ENCODE peak calls at places on chromosomes 11 and 22, in nine cellular contexts. O is A549, G is SK-N-SH, F is K562, V is GM23338, P is HL-60, I is HCT116, W is GM12878, U is HepG2. M is an unnamed sample.
A peak's percentile ranks its signal among the peaks of the same experiment; 100 is the strongest.

GRCh38 chr11:111299111-111300026 is 1.0 kb downstream of the POU2AF3 start:
- DNase-seq in W (no peak), F (no peak), V (peak; percentile 75), G (peak; percentile 92), O (peak; percentile 58), U (peak; percentile 46), P (no peak), I (no peak), M (no peak)

GRCh38 chr11:76293189-76293631 is 86.9 kb upstream of the WNT11 start:
- DNase-seq in V (no peak), U (no peak), I (no peak), O (no peak), W (peak; percentile 71), F (no peak), G (no peak), P (no peak), M (no peak)

GRCh38 chr22:29004647-29005371 is 56.8 kb downstream of the C22orf31 start:
- DNase-seq in P (no peak), W (no peak), F (no peak), G (peak; percentile 28), V (peak; percentile 88), U (peak; percentile 90), I (peak; percentile 45), O (no peak), M (no peak)

GRCh38 chr22:50169774-50170341 is 673 bp upstream of the PANX2 start:
- DNase-seq in F (peak; percentile 84), P (no peak), O (no peak), V (peak; percentile 48), G (peak; percentile 80), I (no peak), U (no peak), W (no peak), M (no peak)

GRCh38 chr11:65435330-65435931 is 12.8 kb downstream of the NEAT1 start:
- DNase-seq in P (no peak), F (no peak), V (no peak), G (no peak), O (no peak), U (no peak), W (no peak), I (no peak), M (no peak)

GRCh38 chr22:23012081-23012622 is 58.2 kb upstream of the GNAZ start:
- DNase-seq in O (no peak), U (no peak), G (no peak), I (no peak), F (no peak), W (peak; percentile 36), V (no peak), P (no peak), M (no peak)

GRCh38 chr11:47163198-47163597 is 13.5 kb downstream of the ARFGAP2 start:
- DNase-seq in G (no peak), P (no peak), F (no peak), U (no peak), I (no peak), V (no peak), W (no peak), O (no peak), M (no peak)

GRCh38 chr11:46920709-46921108 is 2.4 kb upstream of the LRP4 start:
- DNase-seq in I (no peak), P (no peak), V (no peak), U (peak; percentile 29), W (no peak), G (no peak), F (no peak), O (peak; percentile 63), M (no peak)

GRCh38 chr11:64885367-64886286 is 7.2 kb upstream of the EHD1 start:
- DNase-seq in F (peak; percentile 95), P (peak; percentile 96), W (no peak), G (no peak), O (no peak), I (no peak), U (peak; percentile 82), V (no peak), M (no peak)

GRCh38 chr11:76621466-76621865 is 49.1 kb downstream of the LRRC32 start:
- DNase-seq in W (no peak), I (no peak), P (no peak), F (no peak), U (no peak), V (no peak), G (no peak), O (no peak), M (no peak)

GRCh38 chr22:38316340-38317236 is 645 bp downstream of the CSNK1E start:
- DNase-seq in O (no peak), G (peak; percentile 79), W (no peak), P (no peak), V (peak; percentile 60), I (no peak), U (no peak), F (peak; percentile 51), M (no peak)

GRCh38 chr22:42294034-42294985 is 23.9 kb upstream of the TCF20 start:
- DNase-seq in G (no peak), U (peak; percentile 39), W (no peak), F (peak; percentile 50), P (no peak), O (no peak), I (no peak), V (peak; percentile 92), M (no peak)

GRCh38 chr11:19252394-19253148 is 11.8 kb upstream of the E2F8 start:
- DNase-seq in I (no peak), W (no peak), O (no peak), U (no peak), G (no peak), V (no peak), F (no peak), P (no peak), M (no peak)

GRCh38 chr11:122850076-122850631 is 11.9 kb downstream of the CRTAM start:
- DNase-seq in I (no peak), V (peak; percentile 24), O (no peak), W (no peak), G (no peak), P (no peak), F (no peak), U (no peak), M (no peak)

GRCh38 chr11:91272089-91272488 is 952.5 kb upstream of the FAT3 start:
- DNase-seq in W (no peak), U (no peak), P (no peak), O (no peak), I (no peak), F (no peak), G (peak; percentile 46), V (no peak), M (no peak)

GRCh38 chr22:46763051-46763705 is 728 bp downstream of the TBC1D22A start:
- DNase-seq in V (peak; percentile 51), O (no peak), W (no peak), G (peak; percentile 52), F (peak; percentile 39), U (no peak), I (no peak), P (no peak), M (no peak)

GRCh38 chr11:78800089-78800690 is 225.5 kb upstream of the NARS2 start:
- DNase-seq in U (no peak), W (no peak), P (no peak), V (no peak), F (no peak), G (no peak), I (no peak), O (no peak), M (no peak)

GRCh38 chr11:76263657-76264056 is 57.4 kb upstream of the WNT11 start:
- DNase-seq in U (no peak), V (no peak), O (no peak), G (peak; percentile 54), I (no peak), F (no peak), P (no peak), W (no peak), M (no peak)

GRCh38 chr22:35705141-35705540 is 12.5 kb upstream of the APOL5 start:
- DNase-seq in I (no peak), F (no peak), O (no peak), W (no peak), P (no peak), U (no peak), V (no peak), G (no peak), M (no peak)

DNA sequence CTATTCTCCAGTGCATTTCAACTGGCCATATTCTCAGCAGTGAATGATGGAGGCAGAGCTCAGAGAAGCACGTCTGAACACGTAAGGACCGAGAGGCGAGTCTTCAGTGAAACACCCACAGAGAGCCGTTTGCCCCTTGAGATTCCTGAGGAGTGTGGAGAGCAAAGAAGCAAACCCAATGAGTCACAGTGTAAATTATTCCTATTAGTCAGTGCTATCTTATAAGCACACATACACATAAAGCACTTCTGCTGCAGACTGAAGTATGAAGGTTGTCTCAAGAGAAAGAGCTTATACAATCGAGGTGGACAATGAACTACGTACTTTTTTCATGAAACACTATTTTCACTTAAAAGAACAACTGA is 37.4 kb downstream of the GALNT18 start:
- DNase-seq in U (no peak), F (no peak), I (peak; percentile 41), O (peak; percentile 82), W (no peak), G (no peak), P (no peak), V (no peak), M (peak; percentile 63)
- TF ChIP-seq REST in U (no peak), F (no peak), I (no peak), O (no peak), W (no peak), G (no peak), P (no peak), V (no peak), M (no peak)

GRCh38 chr11:75241906-75242644 is 1.5 kb downstream of the TPBGL start:
- DNase-seq in W (no peak), V (peak; percentile 34), U (no peak), G (no peak), F (no peak), I (no peak), P (no peak), O (no peak), M (no peak)
- TF ChIP-seq CTCF in W (no peak), V (no peak), U (no peak), G (no peak), F (no peak), I (no peak), P (no peak), O (peak; percentile 5), M (no peak)

DNA sequence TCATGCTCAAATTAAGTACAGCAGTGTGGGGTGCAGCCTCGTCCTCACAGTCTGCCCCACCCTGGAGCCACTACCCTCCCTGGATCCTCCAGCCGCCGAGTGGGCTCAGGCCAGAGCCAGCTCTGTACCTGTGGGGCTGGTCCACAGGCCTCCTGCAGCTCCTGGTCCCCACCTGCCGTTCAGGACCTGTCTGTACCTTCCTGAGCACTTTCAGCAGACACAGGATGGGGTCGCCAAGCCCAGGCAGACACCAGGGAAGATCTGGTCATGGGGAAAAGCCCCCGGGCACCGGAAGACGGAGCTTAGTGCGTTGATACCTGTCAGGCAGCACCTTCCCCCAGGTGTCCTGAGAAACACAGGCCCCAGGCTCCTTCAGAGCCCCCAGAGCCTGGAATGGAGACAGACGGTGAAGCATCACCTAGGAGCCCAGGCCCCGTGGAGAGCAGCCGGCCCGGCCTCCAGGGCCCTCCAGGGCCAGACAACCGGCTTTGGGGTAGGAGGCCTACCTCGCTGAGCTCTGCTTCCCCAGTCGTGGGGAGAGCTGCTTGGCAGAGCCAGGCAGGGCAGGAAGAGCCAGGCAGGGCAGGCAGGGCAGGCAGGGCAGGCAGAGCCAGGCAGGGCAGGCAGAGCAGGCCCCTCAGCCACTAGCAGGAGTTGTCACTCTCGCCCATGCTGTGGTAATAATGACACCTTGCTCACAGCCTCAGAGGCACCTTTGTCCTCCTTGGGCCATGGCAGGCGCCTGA is 9.8 kb downstream of the TSPAN32 start:
- DNase-seq in U (no peak), W (no peak), I (no peak), P (no peak), V (no peak), G (no peak), F (no peak), O (no peak), M (no peak)
- TF ChIP-seq REST in U (no peak), W (no peak), I (no peak), P (no peak), V (no peak), G (no peak), F (no peak), O (no peak), M (no peak)

GRCh38 chr11:2216400-2217064 is 44.9 kb upstream of the TH start:
- DNase-seq in F (no peak), G (peak; percentile 22), I (no peak), P (no peak), U (no peak), V (no peak), O (no peak), W (no peak), M (no peak)
- TF ChIP-seq CTCF in F (no peak), G (no peak), I (no peak), P (no peak), U (no peak), V (no peak), O (no peak), W (no peak), M (no peak)